ENCODE peak calls at places on chromosomes 3 and 15, in seven cellular contexts. One of them, this sample, is unnamed.

GRCh38 chr3:113552851-113553250 is 20.5 kb downstream of the SIDT1 start:
- DNase-seq in heart left ventricle: no peak
- DNase-seq in adrenal gland: no peak
- DNase-seq in suprapubic skin: no peak
- DNase-seq in HepG2: no peak
- DNase-seq in endodermal cell: no peak
- DNase-seq in upper lobe of right lung: no peak
- DNase-seq in this sample: no peak

GRCh38 chr3:196662033-196662432 is 22.5 kb downstream of the NRROS start:
- DNase-seq in heart left ventricle: no peak
- DNase-seq in adrenal gland: no peak
- DNase-seq in suprapubic skin: no peak
- DNase-seq in HepG2: no peak
- DNase-seq in endodermal cell: no peak
- DNase-seq in upper lobe of right lung: no peak
- DNase-seq in this sample: no peak

GRCh38 chr3:165254812-165255211 is 58.6 kb upstream of the SLITRK3 start:
- DNase-seq in heart left ventricle: no peak
- DNase-seq in adrenal gland: no peak
- DNase-seq in suprapubic skin: no peak
- DNase-seq in HepG2: peak; percentile 16
- DNase-seq in endodermal cell: no peak
- DNase-seq in upper lobe of right lung: no peak
- DNase-seq in this sample: peak; percentile 44

GRCh38 chr3:161854232-161854771 is 357.7 kb downstream of the OTOL1 start:
- DNase-seq in heart left ventricle: no peak
- DNase-seq in adrenal gland: no peak
- DNase-seq in suprapubic skin: no peak
- DNase-seq in HepG2: peak; percentile 59
- DNase-seq in endodermal cell: peak; percentile 87
- DNase-seq in upper lobe of right lung: no peak
- DNase-seq in this sample: peak; percentile 91

GRCh38 chr15:85542895-85543331 is 162.5 kb downstream of the AKAP13 start:
- DNase-seq in heart left ventricle: no peak
- DNase-seq in adrenal gland: no peak
- DNase-seq in suprapubic skin: no peak
- DNase-seq in HepG2: no peak
- DNase-seq in endodermal cell: no peak
- DNase-seq in upper lobe of right lung: no peak
- DNase-seq in this sample: no peak

GRCh38 chr3:111859061-111859973 is at the start of gene PHLDB2:
- DNase-seq in heart left ventricle: peak; percentile 91
- DNase-seq in adrenal gland: peak; percentile 76
- DNase-seq in suprapubic skin: peak; percentile 91
- DNase-seq in HepG2: peak; percentile 68
- DNase-seq in endodermal cell: peak; percentile 96
- DNase-seq in upper lobe of right lung: peak; percentile 80
- DNase-seq in this sample: peak; percentile 90

GRCh38 chr3:42161050-42161935 is 70.1 kb downstream of the TRAK1 start:
- DNase-seq in heart left ventricle: no peak
- DNase-seq in adrenal gland: no peak
- DNase-seq in suprapubic skin: no peak
- DNase-seq in HepG2: peak; percentile 25
- DNase-seq in endodermal cell: no peak
- DNase-seq in upper lobe of right lung: no peak
- DNase-seq in this sample: no peak

GRCh38 chr3:10583798-10584708 is 78.7 kb upstream of the ATP2B2 start:
- DNase-seq in heart left ventricle: no peak
- DNase-seq in adrenal gland: no peak
- DNase-seq in suprapubic skin: no peak
- DNase-seq in HepG2: no peak
- DNase-seq in endodermal cell: no peak
- DNase-seq in upper lobe of right lung: no peak
- DNase-seq in this sample: no peak

GRCh38 chr3:101722394-101723173 is 1.8 kb upstream of the CEP97 start:
- DNase-seq in heart left ventricle: no peak
- DNase-seq in adrenal gland: no peak
- DNase-seq in suprapubic skin: no peak
- DNase-seq in HepG2: no peak
- DNase-seq in endodermal cell: no peak
- DNase-seq in upper lobe of right lung: no peak
- DNase-seq in this sample: no peak

GRCh38 chr3:89690649-89691048 is 583.2 kb downstream of the EPHA3 start:
- DNase-seq in heart left ventricle: no peak
- DNase-seq in adrenal gland: no peak
- DNase-seq in suprapubic skin: no peak
- DNase-seq in HepG2: no peak
- DNase-seq in endodermal cell: no peak
- DNase-seq in upper lobe of right lung: no peak
- DNase-seq in this sample: no peak

GRCh38 chr3:127792664-127793292 is 29.5 kb downstream of the MGLL start:
- DNase-seq in heart left ventricle: peak; percentile 79
- DNase-seq in adrenal gland: no peak
- DNase-seq in suprapubic skin: no peak
- DNase-seq in HepG2: no peak
- DNase-seq in endodermal cell: no peak
- DNase-seq in upper lobe of right lung: peak; percentile 62
- DNase-seq in this sample: peak; percentile 94

GRCh38 chr15:96330064-96330449 is 443 bp upstream of the NR2F2 start:
- DNase-seq in heart left ventricle: no peak
- DNase-seq in adrenal gland: peak; percentile 79
- DNase-seq in suprapubic skin: peak; percentile 81
- DNase-seq in HepG2: no peak
- DNase-seq in endodermal cell: no peak
- DNase-seq in upper lobe of right lung: no peak
- DNase-seq in this sample: peak; percentile 68

GRCh38 chr15:70829366-70830166 is 24.4 kb downstream of the LARP6 start:
- DNase-seq in heart left ventricle: no peak
- DNase-seq in adrenal gland: no peak
- DNase-seq in suprapubic skin: no peak
- DNase-seq in HepG2: no peak
- DNase-seq in endodermal cell: no peak
- DNase-seq in upper lobe of right lung: no peak
- DNase-seq in this sample: no peak

GRCh38 chr15:74128785-74129350 is 1.5 kb upstream of the ISLR2 start:
- DNase-seq in heart left ventricle: peak; percentile 67
- DNase-seq in adrenal gland: no peak
- DNase-seq in suprapubic skin: no peak
- DNase-seq in HepG2: no peak
- DNase-seq in endodermal cell: peak; percentile 72
- DNase-seq in upper lobe of right lung: no peak
- DNase-seq in this sample: no peak

GRCh38 chr3:59884409-59884808 is 834.6 kb upstream of the CFAP20DC start:
- DNase-seq in heart left ventricle: no peak
- DNase-seq in adrenal gland: no peak
- DNase-seq in suprapubic skin: no peak
- DNase-seq in HepG2: no peak
- DNase-seq in endodermal cell: no peak
- DNase-seq in upper lobe of right lung: no peak
- DNase-seq in this sample: no peak

GRCh38 chr3:134864644-134865043 is 69.6 kb downstream of the EPHB1 start:
- DNase-seq in heart left ventricle: no peak
- DNase-seq in adrenal gland: no peak
- DNase-seq in suprapubic skin: no peak
- DNase-seq in HepG2: no peak
- DNase-seq in endodermal cell: peak; percentile 30
- DNase-seq in upper lobe of right lung: no peak
- DNase-seq in this sample: no peak

GRCh38 chr15:29978411-29979382 is 104.1 kb upstream of the GOLGA8J start:
- DNase-seq in heart left ventricle: no peak
- DNase-seq in adrenal gland: no peak
- DNase-seq in suprapubic skin: no peak
- DNase-seq in HepG2: no peak
- DNase-seq in endodermal cell: no peak
- DNase-seq in upper lobe of right lung: no peak
- DNase-seq in this sample: no peak

GRCh38 chr3:71695000-71695482 is 30.2 kb downstream of the EIF4E3 start:
- DNase-seq in heart left ventricle: no peak
- DNase-seq in adrenal gland: peak; percentile 29
- DNase-seq in suprapubic skin: no peak
- DNase-seq in HepG2: peak; percentile 54
- DNase-seq in endodermal cell: no peak
- DNase-seq in upper lobe of right lung: no peak
- DNase-seq in this sample: no peak

GRCh38 chr15:27990411-27991338 is 108.4 kb downstream of the OCA2 start:
- DNase-seq in heart left ventricle: no peak
- DNase-seq in adrenal gland: no peak
- DNase-seq in suprapubic skin: no peak
- DNase-seq in HepG2: no peak
- DNase-seq in endodermal cell: no peak
- DNase-seq in upper lobe of right lung: no peak
- DNase-seq in this sample: no peak

GRCh38 chr3:50267280-50267913 is 1.6 kb upstream of the SEMA3B start:
- DNase-seq in heart left ventricle: peak; percentile 88
- DNase-seq in adrenal gland: no peak
- DNase-seq in suprapubic skin: no peak
- DNase-seq in HepG2: no peak
- DNase-seq in endodermal cell: peak; percentile 79
- DNase-seq in upper lobe of right lung: peak; percentile 86
- DNase-seq in this sample: no peak

GRCh38 chr15:84033793-84034553 is 201.6 kb upstream of the GOLGA6L4 start:
- DNase-seq in heart left ventricle: no peak
- DNase-seq in adrenal gland: no peak
- DNase-seq in suprapubic skin: no peak
- DNase-seq in HepG2: no peak
- DNase-seq in endodermal cell: no peak
- DNase-seq in upper lobe of right lung: no peak
- DNase-seq in this sample: no peak

GRCh38 chr3:12903881-12904280 is 62.5 kb upstream of the RPL32 start:
- DNase-seq in heart left ventricle: peak; percentile 49
- DNase-seq in adrenal gland: no peak
- DNase-seq in suprapubic skin: no peak
- DNase-seq in HepG2: no peak
- DNase-seq in endodermal cell: no peak
- DNase-seq in upper lobe of right lung: no peak
- DNase-seq in this sample: no peak
- H3K27ac ChIP-seq in heart left ventricle: no peak overlapping the region
- H3K27ac ChIP-seq in adrenal gland: no peak overlapping the region
- H3K27ac ChIP-seq in suprapubic skin: no peak overlapping the region
- H3K27ac ChIP-seq in HepG2: no peak overlapping the region
- H3K27ac ChIP-seq in endodermal cell: no peak overlapping the region
- H3K27ac ChIP-seq in upper lobe of right lung: no peak overlapping the region
- H3K27ac ChIP-seq in this sample: no peak overlapping the region

GRCh38 chr15:51735211-51735610 is 2.2 kb downstream of the LYSMD2 start:
- DNase-seq in heart left ventricle: no peak
- DNase-seq in adrenal gland: no peak
- DNase-seq in suprapubic skin: no peak
- DNase-seq in HepG2: no peak
- DNase-seq in endodermal cell: no peak
- DNase-seq in upper lobe of right lung: no peak
- DNase-seq in this sample: no peak
- TF ChIP-seq CTCF in heart left ventricle: no peak
- TF ChIP-seq CTCF in adrenal gland: no peak
- TF ChIP-seq CTCF in suprapubic skin: no peak
- TF ChIP-seq CTCF in HepG2: no peak
- TF ChIP-seq CTCF in endodermal cell: peak; percentile 14
- TF ChIP-seq CTCF in upper lobe of right lung: no peak
- TF ChIP-seq CTCF in this sample: peak; percentile 25

GRCh38 chr3:37170097-37170496 is 4.3 kb downstream of the LRRFIP2 start:
- DNase-seq in heart left ventricle: no peak
- DNase-seq in adrenal gland: no peak
- DNase-seq in suprapubic skin: no peak
- DNase-seq in HepG2: peak; percentile 6
- DNase-seq in endodermal cell: no peak
- DNase-seq in upper lobe of right lung: no peak
- DNase-seq in this sample: no peak

GRCh38 chr3:37173806-37174205 is 576 bp downstream of the LRRFIP2 start:
- DNase-seq in heart left ventricle: no peak
- DNase-seq in adrenal gland: no peak
- DNase-seq in suprapubic skin: no peak
- DNase-seq in HepG2: no peak
- DNase-seq in endodermal cell: no peak
- DNase-seq in upper lobe of right lung: no peak
- DNase-seq in this sample: peak; percentile 47

GRCh38 chr3:37170513-37170912 is 3.9 kb downstream of the LRRFIP2 start:
- DNase-seq in heart left ventricle: no peak
- DNase-seq in adrenal gland: no peak
- DNase-seq in suprapubic skin: no peak
- DNase-seq in HepG2: no peak
- DNase-seq in endodermal cell: no peak
- DNase-seq in upper lobe of right lung: no peak
- DNase-seq in this sample: no peak

GRCh38 chr3:37171144-37171543 is 3.2 kb downstream of the LRRFIP2 start:
- DNase-seq in heart left ventricle: peak; percentile 51
- DNase-seq in adrenal gland: no peak
- DNase-seq in suprapubic skin: no peak
- DNase-seq in HepG2: no peak
- DNase-seq in endodermal cell: no peak
- DNase-seq in upper lobe of right lung: no peak
- DNase-seq in this sample: no peak

GRCh38 chr3:37168896-37169295 is 5.5 kb downstream of the LRRFIP2 start:
- DNase-seq in heart left ventricle: no peak
- DNase-seq in adrenal gland: no peak
- DNase-seq in suprapubic skin: no peak
- DNase-seq in HepG2: no peak
- DNase-seq in endodermal cell: no peak
- DNase-seq in upper lobe of right lung: no peak
- DNase-seq in this sample: no peak
- H3K4me1 ChIP-seq in heart left ventricle: peaks cover 4% of the 10 kb centered on the region
- H3K4me1 ChIP-seq in adrenal gland: peaks cover 20% of the 10 kb centered on the region
- H3K4me1 ChIP-seq in suprapubic skin: peaks cover 46% of the 10 kb centered on the region
- H3K4me1 ChIP-seq in HepG2: peaks cover 36% of the 10 kb centered on the region
- H3K4me1 ChIP-seq in endodermal cell: no peaks in the 10 kb centered on the region
- H3K4me1 ChIP-seq in upper lobe of right lung: peaks cover 34% of the 10 kb centered on the region
- H3K4me1 ChIP-seq in this sample: peaks cover 35% of the 10 kb centered on the region

GRCh38 chr3:48697952-48698351 is 12.2 kb upstream of the NCKIPSD start:
- DNase-seq in heart left ventricle: no peak
- DNase-seq in adrenal gland: no peak
- DNase-seq in suprapubic skin: no peak
- DNase-seq in HepG2: no peak
- DNase-seq in endodermal cell: no peak
- DNase-seq in upper lobe of right lung: no peak
- DNase-seq in this sample: no peak

GRCh38 chr3:48702320-48702921 is 14.6 kb downstream of the IP6K2 start:
- DNase-seq in heart left ventricle: no peak
- DNase-seq in adrenal gland: no peak
- DNase-seq in suprapubic skin: peak; percentile 17
- DNase-seq in HepG2: no peak
- DNase-seq in endodermal cell: no peak
- DNase-seq in upper lobe of right lung: no peak
- DNase-seq in this sample: no peak

GRCh38 chr3:48696156-48696555 is 10.4 kb upstream of the NCKIPSD start:
- DNase-seq in heart left ventricle: no peak
- DNase-seq in adrenal gland: no peak
- DNase-seq in suprapubic skin: no peak
- DNase-seq in HepG2: no peak
- DNase-seq in endodermal cell: no peak
- DNase-seq in upper lobe of right lung: peak; percentile 12
- DNase-seq in this sample: no peak

GRCh38 chr3:48700750-48701405 is 15.2 kb upstream of the NCKIPSD start:
- DNase-seq in heart left ventricle: no peak
- DNase-seq in adrenal gland: no peak
- DNase-seq in suprapubic skin: peak; percentile 54
- DNase-seq in HepG2: no peak
- DNase-seq in endodermal cell: no peak
- DNase-seq in upper lobe of right lung: peak; percentile 26
- DNase-seq in this sample: no peak

DNA sequence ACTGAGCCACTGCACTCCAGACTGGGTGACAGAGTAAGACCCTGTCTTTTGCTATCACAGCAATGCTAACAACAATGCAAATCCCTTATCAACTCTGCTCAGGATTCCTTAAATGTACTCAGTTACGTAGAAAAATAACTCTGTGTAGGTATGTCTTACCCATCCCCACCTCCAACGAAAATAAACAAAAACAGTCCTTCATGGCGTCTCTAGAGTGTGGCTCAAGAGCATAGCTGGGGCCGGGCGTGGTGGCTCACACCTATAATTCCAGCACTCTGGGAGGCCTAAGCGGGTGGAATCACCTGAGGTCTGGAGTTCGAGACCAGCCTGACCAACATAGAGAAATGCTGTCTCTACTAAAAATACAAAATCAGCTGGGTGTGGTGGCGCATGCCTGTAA is 13.2 kb upstream of the NCKIPSD start:
- DNase-seq in heart left ventricle: no peak
- DNase-seq in adrenal gland: no peak
- DNase-seq in suprapubic skin: no peak
- DNase-seq in HepG2: no peak
- DNase-seq in endodermal cell: no peak
- DNase-seq in upper lobe of right lung: no peak
- DNase-seq in this sample: no peak
- H3K27ac ChIP-seq in heart left ventricle: no peak overlapping the region
- H3K27ac ChIP-seq in adrenal gland: no peak overlapping the region
- H3K27ac ChIP-seq in suprapubic skin: no peak overlapping the region
- H3K27ac ChIP-seq in HepG2: no peak overlapping the region
- H3K27ac ChIP-seq in endodermal cell: no peak overlapping the region
- H3K27ac ChIP-seq in upper lobe of right lung: no peak overlapping the region
- H3K27ac ChIP-seq in this sample: no peak overlapping the region